ENCODE peak calls at places on chromosome 22, in nine cellular contexts. One of them, this sample, is unnamed.

GRCh38 chr22:48938741-48939140 is 888.9 kb downstream of the BRD1 start:
- DNase-seq in body of pancreas: no peak
- DNase-seq in OCI-LY7: no peak
- DNase-seq in astrocyte: no peak
- DNase-seq in prostate gland: no peak
- DNase-seq in Caco-2: no peak
- DNase-seq in AG09309: no peak
- DNase-seq in RWPE2: no peak
- DNase-seq in CD8-positive, alpha-beta T cell: no peak
- DNase-seq in this sample: no peak

GRCh38 chr22:24005201-24005600 is at the start of gene GSTT4:
- DNase-seq in prostate gland: no peak
- DNase-seq in CD8-positive, alpha-beta T cell: no peak
- DNase-seq in astrocyte: no peak
- DNase-seq in body of pancreas: peak; percentile 47
- DNase-seq in RWPE2: no peak
- DNase-seq in Caco-2: no peak
- DNase-seq in AG09309: no peak
- DNase-seq in OCI-LY7: no peak
- DNase-seq in this sample: no peak

GRCh38 chr22:31829505-31829904 is 75.7 kb downstream of the DEPDC5 start:
- DNase-seq in CD8-positive, alpha-beta T cell: no peak
- DNase-seq in body of pancreas: no peak
- DNase-seq in Caco-2: no peak
- DNase-seq in astrocyte: peak; percentile 95
- DNase-seq in prostate gland: no peak
- DNase-seq in AG09309: peak; percentile 73
- DNase-seq in RWPE2: peak; percentile 73
- DNase-seq in OCI-LY7: no peak
- DNase-seq in this sample: peak; percentile 96

GRCh38 chr22:28247667-28248363 is 328.8 kb upstream of the PITPNB start:
- DNase-seq in prostate gland: no peak
- DNase-seq in RWPE2: no peak
- DNase-seq in body of pancreas: no peak
- DNase-seq in Caco-2: no peak
- DNase-seq in AG09309: no peak
- DNase-seq in CD8-positive, alpha-beta T cell: no peak
- DNase-seq in astrocyte: no peak
- DNase-seq in OCI-LY7: no peak
- DNase-seq in this sample: peak; percentile 44

GRCh38 chr22:42296883-42297282 is 26.4 kb upstream of the TCF20 start:
- DNase-seq in CD8-positive, alpha-beta T cell: no peak
- DNase-seq in body of pancreas: no peak
- DNase-seq in AG09309: no peak
- DNase-seq in OCI-LY7: no peak
- DNase-seq in RWPE2: no peak
- DNase-seq in astrocyte: no peak
- DNase-seq in prostate gland: no peak
- DNase-seq in Caco-2: no peak
- DNase-seq in this sample: no peak

GRCh38 chr22:28788601-28789000 is 11.8 kb downstream of the XBP1 start:
- DNase-seq in RWPE2: no peak
- DNase-seq in prostate gland: no peak
- DNase-seq in Caco-2: no peak
- DNase-seq in OCI-LY7: no peak
- DNase-seq in body of pancreas: no peak
- DNase-seq in AG09309: no peak
- DNase-seq in CD8-positive, alpha-beta T cell: no peak
- DNase-seq in astrocyte: no peak
- DNase-seq in this sample: no peak

GRCh38 chr22:23088199-23088604 is 17.9 kb downstream of the GNAZ start:
- DNase-seq in astrocyte: no peak
- DNase-seq in AG09309: no peak
- DNase-seq in OCI-LY7: no peak
- DNase-seq in body of pancreas: no peak
- DNase-seq in Caco-2: no peak
- DNase-seq in RWPE2: no peak
- DNase-seq in CD8-positive, alpha-beta T cell: no peak
- DNase-seq in prostate gland: no peak
- DNase-seq in this sample: no peak

GRCh38 chr22:48491451-48491941 is 1336.2 kb downstream of the BRD1 start:
- DNase-seq in RWPE2: no peak
- DNase-seq in OCI-LY7: no peak
- DNase-seq in CD8-positive, alpha-beta T cell: no peak
- DNase-seq in Caco-2: peak; percentile 19
- DNase-seq in body of pancreas: no peak
- DNase-seq in prostate gland: no peak
- DNase-seq in AG09309: no peak
- DNase-seq in astrocyte: no peak
- DNase-seq in this sample: peak; percentile 25

GRCh38 chr22:50445071-50445879 is 29.6 kb downstream of the SBF1 start:
- DNase-seq in astrocyte: no peak
- DNase-seq in OCI-LY7: peak; percentile 70
- DNase-seq in Caco-2: no peak
- DNase-seq in CD8-positive, alpha-beta T cell: peak; percentile 61
- DNase-seq in body of pancreas: no peak
- DNase-seq in RWPE2: peak; percentile 55
- DNase-seq in prostate gland: no peak
- DNase-seq in AG09309: no peak
- DNase-seq in this sample: no peak

GRCh38 chr22:24593810-24594568 is 1.1 kb upstream of the LRRC75B start:
- DNase-seq in CD8-positive, alpha-beta T cell: no peak
- DNase-seq in AG09309: no peak
- DNase-seq in astrocyte: no peak
- DNase-seq in prostate gland: no peak
- DNase-seq in OCI-LY7: no peak
- DNase-seq in body of pancreas: peak; percentile 35
- DNase-seq in Caco-2: no peak
- DNase-seq in RWPE2: no peak
- DNase-seq in this sample: no peak

GRCh38 chr22:29715240-29715639 is 4.6 kb upstream of the CABP7 start:
- DNase-seq in body of pancreas: no peak
- DNase-seq in CD8-positive, alpha-beta T cell: no peak
- DNase-seq in OCI-LY7: no peak
- DNase-seq in Caco-2: no peak
- DNase-seq in prostate gland: no peak
- DNase-seq in RWPE2: no peak
- DNase-seq in astrocyte: no peak
- DNase-seq in AG09309: no peak
- DNase-seq in this sample: no peak

GRCh38 chr22:46842606-46843005 is 80.2 kb downstream of the TBC1D22A start:
- DNase-seq in astrocyte: no peak
- DNase-seq in RWPE2: no peak
- DNase-seq in prostate gland: peak; percentile 75
- DNase-seq in CD8-positive, alpha-beta T cell: no peak
- DNase-seq in body of pancreas: no peak
- DNase-seq in OCI-LY7: no peak
- DNase-seq in AG09309: no peak
- DNase-seq in Caco-2: no peak
- DNase-seq in this sample: no peak

GRCh38 chr22:49264696-49265095 is 563.0 kb downstream of the BRD1 start:
- DNase-seq in AG09309: no peak
- DNase-seq in astrocyte: no peak
- DNase-seq in prostate gland: no peak
- DNase-seq in Caco-2: no peak
- DNase-seq in body of pancreas: no peak
- DNase-seq in OCI-LY7: no peak
- DNase-seq in CD8-positive, alpha-beta T cell: no peak
- DNase-seq in RWPE2: no peak
- DNase-seq in this sample: no peak

GRCh38 chr22:23536821-23537345 is 43.2 kb downstream of the IGLL1 start:
- DNase-seq in OCI-LY7: no peak
- DNase-seq in CD8-positive, alpha-beta T cell: no peak
- DNase-seq in astrocyte: no peak
- DNase-seq in AG09309: no peak
- DNase-seq in body of pancreas: no peak
- DNase-seq in RWPE2: peak; percentile 27
- DNase-seq in prostate gland: no peak
- DNase-seq in Caco-2: no peak
- DNase-seq in this sample: no peak

GRCh38 chr22:30294066-30294465 is 4.8 kb upstream of the CASTOR1 start:
- DNase-seq in AG09309: no peak
- DNase-seq in OCI-LY7: no peak
- DNase-seq in Caco-2: no peak
- DNase-seq in prostate gland: no peak
- DNase-seq in RWPE2: no peak
- DNase-seq in body of pancreas: no peak
- DNase-seq in astrocyte: no peak
- DNase-seq in CD8-positive, alpha-beta T cell: no peak
- DNase-seq in this sample: no peak

GRCh38 chr22:23282089-23282501 is 101.8 kb downstream of the BCR start:
- DNase-seq in OCI-LY7: no peak
- DNase-seq in Caco-2: no peak
- DNase-seq in RWPE2: peak; percentile 97
- DNase-seq in astrocyte: peak; percentile 83
- DNase-seq in body of pancreas: peak; percentile 89
- DNase-seq in prostate gland: peak; percentile 85
- DNase-seq in AG09309: peak; percentile 24
- DNase-seq in CD8-positive, alpha-beta T cell: no peak
- DNase-seq in this sample: peak; percentile 82

GRCh38 chr22:28873183-28873964 is 10.0 kb upstream of the ZNRF3 start:
- DNase-seq in RWPE2: no peak
- DNase-seq in astrocyte: no peak
- DNase-seq in AG09309: no peak
- DNase-seq in prostate gland: no peak
- DNase-seq in OCI-LY7: no peak
- DNase-seq in CD8-positive, alpha-beta T cell: no peak
- DNase-seq in body of pancreas: no peak
- DNase-seq in Caco-2: no peak
- DNase-seq in this sample: no peak

GRCh38 chr22:24180316-24181087 is 785 bp upstream of the SUSD2 start:
- DNase-seq in CD8-positive, alpha-beta T cell: no peak
- DNase-seq in AG09309: no peak
- DNase-seq in prostate gland: no peak
- DNase-seq in Caco-2: no peak
- DNase-seq in RWPE2: no peak
- DNase-seq in body of pancreas: no peak
- DNase-seq in OCI-LY7: no peak
- DNase-seq in astrocyte: no peak
- DNase-seq in this sample: no peak

GRCh38 chr22:20154602-20155183 is 3.8 kb upstream of the CCDC188 start:
- DNase-seq in astrocyte: no peak
- DNase-seq in OCI-LY7: no peak
- DNase-seq in body of pancreas: no peak
- DNase-seq in AG09309: no peak
- DNase-seq in prostate gland: no peak
- DNase-seq in RWPE2: no peak
- DNase-seq in CD8-positive, alpha-beta T cell: no peak
- DNase-seq in Caco-2: no peak
- DNase-seq in this sample: no peak
- H3K4me3 ChIP-seq in astrocyte: peak overlapping the region; percentile 39
- H3K4me3 ChIP-seq in OCI-LY7: no peak overlapping the region
- H3K4me3 ChIP-seq in body of pancreas: no peak overlapping the region
- H3K4me3 ChIP-seq in AG09309: peak overlapping the region; percentile 23
- H3K4me3 ChIP-seq in prostate gland: no peak overlapping the region
- H3K4me3 ChIP-seq in RWPE2: no peak overlapping the region
- H3K4me3 ChIP-seq in CD8-positive, alpha-beta T cell: no peak overlapping the region
- H3K4me3 ChIP-seq in Caco-2: no peak overlapping the region
- H3K4me3 ChIP-seq in this sample: peak overlapping the region; percentile 59

GRCh38 chr22:37559521-37559900 is 769 bp upstream of the CDC42EP1 start:
- DNase-seq in prostate gland: no peak
- DNase-seq in AG09309: no peak
- DNase-seq in astrocyte: no peak
- DNase-seq in RWPE2: no peak
- DNase-seq in CD8-positive, alpha-beta T cell: no peak
- DNase-seq in body of pancreas: no peak
- DNase-seq in Caco-2: no peak
- DNase-seq in OCI-LY7: no peak
- DNase-seq in this sample: no peak
- H3K4me3 ChIP-seq in prostate gland: peak overlapping the region; percentile 82
- H3K4me3 ChIP-seq in AG09309: peak overlapping the region; percentile 29
- H3K4me3 ChIP-seq in astrocyte: no peak overlapping the region
- H3K4me3 ChIP-seq in RWPE2: no peak overlapping the region
- H3K4me3 ChIP-seq in CD8-positive, alpha-beta T cell: no peak overlapping the region
- H3K4me3 ChIP-seq in body of pancreas: no peak overlapping the region
- H3K4me3 ChIP-seq in Caco-2: peak overlapping the region; percentile 39
- H3K4me3 ChIP-seq in OCI-LY7: no peak overlapping the region
- H3K4me3 ChIP-seq in this sample: peak overlapping the region; percentile 90

GRCh38 chr22:19723990-19724827 is 870 bp downstream of the GP1BB start:
- DNase-seq in Caco-2: no peak
- DNase-seq in RWPE2: no peak
- DNase-seq in body of pancreas: no peak
- DNase-seq in prostate gland: no peak
- DNase-seq in AG09309: no peak
- DNase-seq in OCI-LY7: peak; percentile 28
- DNase-seq in astrocyte: peak; percentile 14
- DNase-seq in CD8-positive, alpha-beta T cell: peak; percentile 31
- DNase-seq in this sample: no peak
- H3K4me3 ChIP-seq in Caco-2: peak overlapping the region; percentile 38
- H3K4me3 ChIP-seq in RWPE2: peak overlapping the region; percentile 11
- H3K4me3 ChIP-seq in body of pancreas: no peak overlapping the region
- H3K4me3 ChIP-seq in prostate gland: peak overlapping the region; percentile 7
- H3K4me3 ChIP-seq in AG09309: no peak overlapping the region
- H3K4me3 ChIP-seq in OCI-LY7: no peak overlapping the region
- H3K4me3 ChIP-seq in astrocyte: no peak overlapping the region
- H3K4me3 ChIP-seq in CD8-positive, alpha-beta T cell: no peak overlapping the region
- H3K4me3 ChIP-seq in this sample: no peak overlapping the region

GRCh38 chr22:44755956-44756361 is 3.6 kb downstream of the ARHGAP8 start:
- DNase-seq in AG09309: no peak
- DNase-seq in RWPE2: no peak
- DNase-seq in body of pancreas: peak; percentile 75
- DNase-seq in OCI-LY7: no peak
- DNase-seq in prostate gland: peak; percentile 89
- DNase-seq in Caco-2: peak; percentile 87
- DNase-seq in astrocyte: no peak
- DNase-seq in CD8-positive, alpha-beta T cell: no peak
- DNase-seq in this sample: no peak
- H3K4me3 ChIP-seq in AG09309: no peak overlapping the region
- H3K4me3 ChIP-seq in RWPE2: no peak overlapping the region
- H3K4me3 ChIP-seq in body of pancreas: no peak overlapping the region
- H3K4me3 ChIP-seq in OCI-LY7: no peak overlapping the region
- H3K4me3 ChIP-seq in prostate gland: peak overlapping the region; percentile 18
- H3K4me3 ChIP-seq in Caco-2: peak overlapping the region; percentile 6
- H3K4me3 ChIP-seq in astrocyte: no peak overlapping the region
- H3K4me3 ChIP-seq in CD8-positive, alpha-beta T cell: no peak overlapping the region
- H3K4me3 ChIP-seq in this sample: no peak overlapping the region

DNA sequence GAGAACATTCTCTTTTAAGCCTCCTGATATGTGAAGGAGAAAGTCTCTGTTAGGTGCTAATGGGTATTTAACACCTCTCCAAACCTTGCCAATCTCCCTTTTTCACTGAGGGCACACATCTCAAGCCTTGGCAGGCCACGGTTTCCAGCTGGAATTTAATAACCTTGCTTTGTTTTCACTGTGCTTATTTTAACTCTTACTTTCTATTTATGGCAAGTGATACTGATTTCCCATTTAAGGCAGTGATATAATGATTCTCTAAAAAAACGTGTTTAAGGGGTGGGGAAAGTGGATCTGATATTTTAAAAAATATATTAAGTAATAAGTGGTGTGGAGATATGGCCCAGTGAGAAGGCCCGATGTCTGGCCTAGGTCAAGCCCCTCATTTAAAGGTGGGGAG is 1.1 kb upstream of the RASD2 start:
- DNase-seq in OCI-LY7: no peak
- DNase-seq in body of pancreas: no peak
- DNase-seq in Caco-2: no peak
- DNase-seq in astrocyte: no peak
- DNase-seq in AG09309: no peak
- DNase-seq in RWPE2: no peak
- DNase-seq in CD8-positive, alpha-beta T cell: no peak
- DNase-seq in prostate gland: no peak
- DNase-seq in this sample: no peak
- H3K4me3 ChIP-seq in OCI-LY7: peak overlapping the region; percentile 63
- H3K4me3 ChIP-seq in body of pancreas: no peak overlapping the region
- H3K4me3 ChIP-seq in Caco-2: peak overlapping the region; percentile 57
- H3K4me3 ChIP-seq in astrocyte: peak overlapping the region; percentile 47
- H3K4me3 ChIP-seq in AG09309: no peak overlapping the region
- H3K4me3 ChIP-seq in RWPE2: no peak overlapping the region
- H3K4me3 ChIP-seq in CD8-positive, alpha-beta T cell: no peak overlapping the region
- H3K4me3 ChIP-seq in prostate gland: no peak overlapping the region
- H3K4me3 ChIP-seq in this sample: peak overlapping the region; percentile 77

GRCh38 chr22:39241632-39242388 is 3.0 kb downstream of the PDGFB start:
- DNase-seq in OCI-LY7: no peak
- DNase-seq in body of pancreas: no peak
- DNase-seq in Caco-2: no peak
- DNase-seq in prostate gland: no peak
- DNase-seq in AG09309: no peak
- DNase-seq in RWPE2: no peak
- DNase-seq in astrocyte: no peak
- DNase-seq in CD8-positive, alpha-beta T cell: peak; percentile 62
- DNase-seq in this sample: peak; percentile 21
- H3K4me3 ChIP-seq in OCI-LY7: no peak overlapping the region
- H3K4me3 ChIP-seq in body of pancreas: no peak overlapping the region
- H3K4me3 ChIP-seq in Caco-2: peak overlapping the region; percentile 93
- H3K4me3 ChIP-seq in prostate gland: peak overlapping the region; percentile 56
- H3K4me3 ChIP-seq in AG09309: no peak overlapping the region
- H3K4me3 ChIP-seq in RWPE2: peak overlapping the region; percentile 86
- H3K4me3 ChIP-seq in astrocyte: no peak overlapping the region
- H3K4me3 ChIP-seq in CD8-positive, alpha-beta T cell: peak overlapping the region; percentile 44
- H3K4me3 ChIP-seq in this sample: no peak overlapping the region